ENCODE peak calls at places on chromosomes 2 and 18, in ten cellular contexts. P, M, I, T, G, O, B, J, A and L are unnamed samples.

GRCh38 chr18:48167901-48168300 is 237.4 kb upstream of the SMAD2 start:
- DNase-seq in B (no peak), A (no peak), J (no peak), I (no peak), P (no peak), M (no peak), T (peak; percentile 79), G (no peak), O (no peak), L (no peak)

GRCh38 chr2:28150211-28150879 is 242.3 kb upstream of the FOSL2 start:
- DNase-seq in I (no peak), B (no peak), O (no peak), P (no peak), M (no peak), G (no peak), T (peak; percentile 33), A (no peak), J (no peak), L (no peak)

GRCh38 chr2:16774091-16774490 is 108.5 kb upstream of the CYRIA start:
- DNase-seq in J (no peak), A (no peak), T (no peak), G (no peak), I (no peak), B (no peak), O (no peak), P (no peak), M (no peak), L (no peak)

GRCh38 chr2:217399288-217399687 is 539.4 kb upstream of the TNP1 start:
- DNase-seq in T (no peak), M (no peak), O (no peak), I (no peak), P (peak; percentile 88), G (no peak), J (no peak), B (no peak), A (no peak), L (no peak)

GRCh38 chr2:44975571-44976450 is 33.4 kb downstream of the SIX2 start:
- DNase-seq in T (no peak), P (no peak), B (no peak), M (no peak), A (no peak), J (no peak), G (no peak), I (no peak), O (peak; percentile 34), L (no peak)

GRCh38 chr18:50629148-50629631 is 69.3 kb downstream of the MAPK4 start:
- DNase-seq in M (no peak), B (no peak), G (no peak), J (no peak), A (no peak), T (no peak), I (no peak), O (no peak), P (no peak), L (no peak)

GRCh38 chr2:8999047-8999446 is 4.4 kb downstream of the MBOAT2 start:
- DNase-seq in M (no peak), G (no peak), P (no peak), J (no peak), A (no peak), O (no peak), T (no peak), I (no peak), B (no peak), L (no peak)

GRCh38 chr2:44290271-44290670 is 15.0 kb downstream of the SLC3A1 start:
- DNase-seq in B (no peak), T (no peak), M (no peak), P (peak; percentile 73), A (no peak), I (no peak), G (no peak), O (no peak), J (no peak), L (no peak)

GRCh38 chr2:170713280-170714155 is 1.6 kb upstream of the SP5 start:
- DNase-seq in A (peak; percentile 67), P (no peak), J (no peak), I (no peak), T (no peak), B (no peak), G (peak; percentile 72), O (no peak), M (no peak), L (peak; percentile 62)

GRCh38 chr2:154556146-154556545 is 142.3 kb upstream of the KCNJ3 start:
- DNase-seq in T (no peak), B (no peak), M (no peak), I (no peak), A (no peak), O (no peak), P (no peak), J (no peak), G (no peak), L (no peak)

GRCh38 chr18:24491882-24492281 is 31.4 kb downstream of the HRH4 start:
- DNase-seq in J (no peak), T (no peak), A (no peak), G (no peak), I (no peak), O (no peak), M (no peak), B (peak; percentile 49), P (no peak), L (no peak)

GRCh38 chr2:68357608-68358337 is 7.3 kb upstream of the PLEK start:
- DNase-seq in B (peak; percentile 87), I (peak; percentile 61), P (peak; percentile 58), G (no peak), A (peak; percentile 56), O (peak; percentile 21), J (no peak), M (no peak), T (no peak), L (no peak)

GRCh38 chr18:512957-513356 is 12.5 kb upstream of the COLEC12 start:
- DNase-seq in J (no peak), M (no peak), I (no peak), T (no peak), G (no peak), O (no peak), B (no peak), A (no peak), P (no peak), L (no peak)

GRCh38 chr2:173077506-173078177 is 2.0 kb downstream of the MAP3K20 start:
- DNase-seq in T (no peak), B (no peak), A (no peak), P (peak; percentile 68), O (peak; percentile 28), I (no peak), G (no peak), J (no peak), M (no peak), L (no peak)
- H3K4me1 ChIP-seq in T (peaks cover 7% of the 10 kb centered on the region), B (peaks cover 16% of the 10 kb centered on the region), A (no peaks in the 10 kb centered on the region), P (peaks cover 14% of the 10 kb centered on the region), O (peaks cover 17% of the 10 kb centered on the region), I (peaks cover 42% of the 10 kb centered on the region), G (peaks cover 14% of the 10 kb centered on the region), J (peaks cover 10% of the 10 kb centered on the region), M (peaks cover 26% of the 10 kb centered on the region), L (peaks cover 28% of the 10 kb centered on the region)

GRCh38 chr2:142876423-142876822 is 1.0 kb upstream of the KYNU start:
- DNase-seq in A (no peak), O (no peak), T (no peak), J (no peak), M (no peak), G (no peak), B (no peak), P (peak; percentile 34), I (no peak), L (no peak)

GRCh38 chr2:142873850-142874287 is 3.6 kb upstream of the KYNU start:
- DNase-seq in P (peak; percentile 31), I (no peak), J (no peak), T (no peak), M (no peak), G (no peak), A (no peak), O (no peak), B (no peak), L (no peak)

GRCh38 chr2:142875642-142876041 is 1.8 kb upstream of the KYNU start:
- DNase-seq in M (no peak), O (no peak), P (peak; percentile 41), B (no peak), G (no peak), A (no peak), T (no peak), J (no peak), I (no peak), L (no peak)

GRCh38 chr2:142874293-142874814 is 3.1 kb upstream of the KYNU start:
- DNase-seq in P (peak; percentile 95), O (no peak), J (no peak), B (no peak), M (peak; percentile 47), G (peak; percentile 67), T (no peak), A (no peak), I (no peak), L (peak; percentile 78)

GRCh38 chr2:142875010-142875409 is 2.5 kb upstream of the KYNU start:
- DNase-seq in P (no peak), O (no peak), B (no peak), A (no peak), J (no peak), G (no peak), T (no peak), M (no peak), I (no peak), L (no peak)
- H3K27ac ChIP-seq in P (peak overlapping the region; percentile 63), O (peak overlapping the region; percentile 17), B (no peak overlapping the region), A (no peak overlapping the region), J (no peak overlapping the region), G (peak overlapping the region; percentile 74), T (no peak overlapping the region), M (no peak overlapping the region), I (no peak overlapping the region), L (peak overlapping the region; percentile 95)

GRCh38 chr2:235027558-235028214 is 75.9 kb downstream of the SH3BP4 start:
- DNase-seq in A (no peak), B (no peak), M (no peak), J (no peak), T (no peak), I (no peak), P (peak; percentile 68), G (peak; percentile 29), O (no peak), L (no peak)

GRCh38 chr2:235024951-235025773 is 73.3 kb downstream of the SH3BP4 start:
- DNase-seq in P (no peak), M (no peak), I (no peak), J (no peak), T (no peak), B (no peak), O (no peak), G (peak; percentile 39), A (no peak), L (no peak)

GRCh38 chr2:235026649-235027557 is 75.1 kb downstream of the SH3BP4 start:
- DNase-seq in M (peak; percentile 64), O (no peak), G (peak; percentile 84), J (no peak), B (no peak), I (peak; percentile 78), T (no peak), A (no peak), P (peak; percentile 60), L (peak; percentile 99)

GRCh38 chr2:235024191-235024611 is 72.4 kb downstream of the SH3BP4 start:
- DNase-seq in G (peak; percentile 12), A (no peak), J (no peak), T (no peak), I (no peak), M (no peak), O (no peak), P (peak; percentile 69), B (no peak), L (no peak)

GRCh38 chr2:235026137-235026536 is 74.3 kb downstream of the SH3BP4 start:
- DNase-seq in T (no peak), J (no peak), B (no peak), G (peak; percentile 16), A (no peak), P (peak; percentile 88), I (no peak), O (no peak), M (no peak), L (peak; percentile 92)
- H3K4me3 ChIP-seq in T (no peak overlapping the region), J (no peak overlapping the region), B (no peak overlapping the region), G (no peak overlapping the region), A (no peak overlapping the region), P (no peak overlapping the region), I (no peak overlapping the region), O (no peak overlapping the region), M (no peak overlapping the region), L (no peak overlapping the region)

GRCh38 chr2:65361623-65362022 is 70.8 kb downstream of the SPRED2 start:
- DNase-seq in O (no peak), A (no peak), J (no peak), M (no peak), I (no peak), P (peak; percentile 48), T (no peak), B (no peak), G (no peak), L (no peak)
- H3K4me1 ChIP-seq in O (peaks cover 24% of the 10 kb centered on the region), A (peaks cover 7% of the 10 kb centered on the region), J (no peaks in the 10 kb centered on the region), M (peaks cover 30% of the 10 kb centered on the region), I (peaks cover 48% of the 10 kb centered on the region), P (peaks cover 19% of the 10 kb centered on the region), T (peaks cover 2% of the 10 kb centered on the region), B (peaks cover 33% of the 10 kb centered on the region), G (peaks cover 32% of the 10 kb centered on the region), L (peaks cover 58% of the 10 kb centered on the region)